ENCODE peak calls at places on chromosome 3, in five cellular contexts. U, M, Q, V and W are unnamed samples.

GRCh38 chr3:159814161-159814560 is 174.5 kb upstream of the IL12A start:
- DNase-seq in M (no peak), V (no peak), Q (no peak), U (no peak), W (no peak)

GRCh38 chr3:9392041-9392440 is 5.4 kb upstream of the SETD5 start:
- DNase-seq in M (no peak), V (no peak), U (no peak), Q (no peak), W (no peak)

GRCh38 chr3:39934696-39935095 is 125.3 kb downstream of the MYRIP start:
- DNase-seq in U (no peak), V (no peak), Q (no peak), M (no peak), W (no peak)

GRCh38 chr3:16801698-16802097 is 83.1 kb upstream of the PLCL2 start:
- DNase-seq in V (no peak), Q (no peak), U (no peak), M (no peak), W (peak)

GRCh38 chr3:120604784-120605183 is 8.6 kb downstream of the NDUFB4 start:
- DNase-seq in U (no peak), M (no peak), V (no peak), Q (peak), W (no peak)

GRCh38 chr3:128878556-128879124 is 780 bp upstream of the ACAD9 start:
- DNase-seq in V (peak), M (peak), Q (no peak), U (no peak), W (no peak)

GRCh38 chr3:112687214-112687613 is 46.3 kb upstream of the CCDC80 start:
- DNase-seq in V (no peak), U (no peak), M (no peak), Q (no peak), W (no peak)

GRCh38 chr3:10570196-10570946 is 65.0 kb upstream of the ATP2B2 start:
- DNase-seq in M (no peak), U (peak), Q (no peak), V (no peak), W (no peak)

GRCh38 chr3:171348121-171348520 is 112.1 kb downstream of the TNIK start:
- DNase-seq in Q (no peak), M (no peak), V (no peak), U (no peak), W (no peak)

GRCh38 chr3:64340636-64341240 is 115.5 kb upstream of the PRICKLE2 start:
- DNase-seq in Q (peak), M (no peak), V (no peak), U (no peak), W (no peak)

GRCh38 chr3:149277338-149277813 is 55.7 kb upstream of the CP start:
- DNase-seq in V (no peak), M (no peak), U (no peak), Q (no peak), W (peak)

GRCh38 chr3:184780981-184781515 is 30.9 kb upstream of the VPS8 start:
- DNase-seq in U (no peak), Q (no peak), V (no peak), M (no peak), W (no peak)

GRCh38 chr3:103052236-103052830 is 617.5 kb downstream of the ZPLD1 start:
- DNase-seq in Q (no peak), U (peak), V (no peak), M (no peak), W (no peak)

GRCh38 chr3:77887611-77888010 is 847.7 kb downstream of the ROBO2 start:
- DNase-seq in M (no peak), V (no peak), Q (no peak), U (no peak), W (no peak)

GRCh38 chr3:14921811-14922705 is 25.3 kb upstream of the NR2C2 start:
- DNase-seq in V (no peak), Q (no peak), M (no peak), U (no peak), W (no peak)

GRCh38 chr3:58379351-58380073 is 46.8 kb downstream of the PXK start:
- DNase-seq in U (no peak), M (no peak), Q (no peak), V (no peak), W (no peak)

GRCh38 chr3:187679638-187680396 is 9.6 kb upstream of the SST start:
- DNase-seq in Q (peak), V (peak), M (peak), U (peak), W (peak)

GRCh38 chr3:164539215-164539614 is 539.1 kb downstream of the SI start:
- DNase-seq in Q (no peak), U (no peak), M (no peak), V (no peak), W (no peak)

GRCh38 chr3:56980798-56981390 is 79.6 kb upstream of the SPATA12 start:
- DNase-seq in M (no peak), V (no peak), U (peak), Q (no peak), W (no peak)

GRCh38 chr3:37537914-37538691 is 323.6 kb upstream of the CTDSPL start:
- DNase-seq in U (peak), M (no peak), Q (no peak), V (peak), W (no peak)

GRCh38 chr3:191066669-191067068 is 132.4 kb upstream of the OSTN start:
- DNase-seq in Q (no peak), V (no peak), U (no peak), M (no peak), W (no peak)

GRCh38 chr3:79329154-79329553 is 438.6 kb downstream of the ROBO1 start:
- DNase-seq in U (no peak), M (no peak), V (no peak), Q (no peak), W (no peak)

GRCh38 chr3:39224288-39224687 is 31.9 kb upstream of the XIRP1 start:
- DNase-seq in U (no peak), V (no peak), M (no peak), Q (no peak), W (no peak)

GRCh38 chr3:126137490-126138130 is 42.8 kb downstream of the ALDH1L1 start:
- DNase-seq in Q (peak), M (no peak), V (no peak), U (no peak), W (no peak)

GRCh38 chr3:40930131-40930538 is 269.2 kb upstream of the CTNNB1 start:
- DNase-seq in Q (peak), M (no peak), U (peak), V (no peak), W (no peak)

GRCh38 chr3:117665311-117665710 is 955.7 kb downstream of the TUSC7 start:
- DNase-seq in V (no peak), U (no peak), Q (no peak), M (no peak), W (no peak)

GRCh38 chr3:52568066-52568465 is 31.7 kb downstream of the UQCC5 start:
- DNase-seq in Q (no peak), U (no peak), M (no peak), V (no peak), W (no peak)

GRCh38 chr3:190260301-190260700 is 61.9 kb downstream of the CLDN1 start:
- DNase-seq in Q (no peak), U (no peak), M (no peak), V (no peak), W (no peak)

GRCh38 chr3:169091196-169091595 is 572.3 kb downstream of the MECOM start:
- DNase-seq in M (no peak), U (no peak), Q (no peak), V (no peak), W (no peak)

GRCh38 chr3:37601832-37602231 is 259.8 kb upstream of the CTDSPL start:
- DNase-seq in Q (peak), U (no peak), M (no peak), V (no peak), W (no peak)

GRCh38 chr3:61924065-61924740 is 362.8 kb downstream of the PTPRG start:
- DNase-seq in Q (no peak), U (peak), V (no peak), M (no peak), W (no peak)

GRCh38 chr3:37221407-37221806 is 47.0 kb upstream of the LRRFIP2 start:
- DNase-seq in M (no peak), Q (peak), V (no peak), U (no peak), W (no peak)

GRCh38 chr3:193851941-193852674 is 259.1 kb downstream of the OPA1 start:
- DNase-seq in M (no peak), Q (peak), V (no peak), U (no peak), W (no peak)
- H3K27ac ChIP-seq in M (no peak), Q (no peak), V (no peak), U (peak), W (no peak)

GRCh38 chr3:131702156-131702555 is 199.4 kb upstream of the MRPL3 start:
- DNase-seq in Q (no peak), U (no peak), M (no peak), V (no peak), W (no peak)

GRCh38 chr3:131705099-131705498 is 202.3 kb upstream of the MRPL3 start:
- DNase-seq in Q (no peak), U (no peak), M (no peak), V (no peak), W (no peak)

GRCh38 chr3:131704084-131704483 is 201.3 kb upstream of the MRPL3 start:
- DNase-seq in V (no peak), M (no peak), U (no peak), Q (no peak), W (no peak)

GRCh38 chr3:131699001-131699400 is 196.2 kb upstream of the MRPL3 start:
- DNase-seq in Q (no peak), U (no peak), V (no peak), M (no peak), W (no peak)

DNA sequence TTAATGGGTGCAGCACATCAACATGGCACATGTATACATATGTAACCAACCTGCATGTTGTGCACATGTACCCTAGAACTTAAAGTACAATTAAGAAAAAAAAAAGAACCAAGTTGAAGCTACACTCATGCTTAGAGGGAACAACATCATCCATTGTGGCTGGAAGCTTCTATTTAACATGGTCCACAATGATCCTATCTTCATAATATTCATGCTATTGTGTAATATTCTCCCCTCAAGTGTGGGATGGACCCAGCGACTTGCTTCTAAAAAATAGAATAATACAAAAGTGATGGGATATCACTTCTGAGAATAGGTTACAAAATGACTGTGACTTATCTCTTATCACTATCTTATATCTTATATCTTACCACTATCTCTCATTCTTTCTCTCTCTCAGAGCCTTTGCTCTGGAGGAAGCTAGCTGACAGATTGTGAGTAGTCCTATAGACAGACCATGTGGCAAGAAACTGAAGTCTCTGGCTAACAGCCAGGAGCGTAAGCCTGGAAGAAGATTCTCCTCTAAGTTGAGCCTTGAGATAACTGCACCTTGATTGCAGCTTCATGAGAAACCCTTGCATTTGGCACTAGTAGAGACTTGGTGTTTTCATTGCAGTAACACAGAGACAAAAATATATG is 198.5 kb upstream of the MRPL3 start:
- DNase-seq in Q (no peak), V (no peak), M (no peak), U (no peak), W (no peak)
- H3K27ac ChIP-seq in Q (no peak), V (no peak), M (no peak), U (no peak), W (no peak)

GRCh38 chr3:196013587-196014487 is 68.1 kb downstream of the TFRC start:
- DNase-seq in M (no peak), Q (no peak), U (no peak), V (no peak), W (no peak)
- H3K27ac ChIP-seq in M (no peak), Q (no peak), U (no peak), V (no peak), W (no peak)

DNA sequence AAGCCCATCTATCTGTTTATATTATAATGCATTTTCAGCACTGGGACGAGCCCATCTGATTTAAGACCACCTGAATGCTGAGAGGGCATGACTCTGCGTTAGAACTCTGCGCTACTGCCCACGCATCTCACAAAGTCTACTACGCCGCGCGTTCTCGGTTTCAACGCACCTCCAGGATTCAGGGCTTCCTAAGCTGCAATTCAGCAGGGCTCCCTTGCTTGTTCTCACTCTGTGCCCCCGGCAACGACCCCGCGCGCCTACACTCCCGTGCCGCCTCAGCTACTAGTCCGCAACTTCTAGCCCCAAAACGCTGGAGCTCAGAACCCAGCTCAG is 321 bp upstream of the ARHGEF26 start:
- DNase-seq in Q (no peak), M (no peak), U (no peak), V (no peak), W (no peak)
- H3K27ac ChIP-seq in Q (no peak), M (no peak), U (peak), V (no peak), W (no peak)

GRCh38 chr3:119575507-119575906 is 3.8 kb upstream of the ADPRH start:
- DNase-seq in M (no peak), U (no peak), Q (no peak), V (no peak), W (no peak)
- H3K27ac ChIP-seq in M (no peak), U (no peak), Q (no peak), V (no peak), W (no peak)